ENCODE peak calls at places on chromosomes 16 and 17, in seven cellular contexts. S is activated CD8-positive, alpha-beta T cell treated with anti-CD3 and anti-CD28 coated beads, Interleukin-2, amount 10 ng/mL, durations not matched to agents 7 days and 5 days; R is cardiac muscle cell; D is brain microvascular endothelial cell; T is astrocyte of the spinal cord; X is activated B cell treated with CpG ODN at 0.5 μM for 24 hours; M is Panc1. V is an unnamed sample.

GRCh38 chr16:89089142-89089541 is 4.5 kb upstream of the ACSF3 start:
- DNase-seq in S (no peak), R (no peak), D (no peak), T (no peak), X (no peak), M (no peak), V (no peak)

GRCh38 chr16:79191933-79192332 is 408.6 kb downstream of the MAF start:
- DNase-seq in S (no peak), R (no peak), D (no peak), T (no peak), X (no peak), M (no peak), V (no peak)

GRCh38 chr17:81814748-81815645 is 11.0 kb downstream of the GCGR start:
- DNase-seq in S (no peak), R (no peak), D (no peak), T (no peak), X (no peak), M (no peak), V (no peak)

GRCh38 chr16:31253642-31254045 is 6.1 kb upstream of the ITGAM start:
- DNase-seq in S (peak; percentile 68), R (peak; percentile 10), D (no peak), T (no peak), X (no peak), M (no peak), V (no peak)

GRCh38 chr16:78022347-78022746 is at the start of gene CLEC3A:
- DNase-seq in S (no peak), R (no peak), D (no peak), T (no peak), X (no peak), M (no peak), V (no peak)

GRCh38 chr17:34706029-34706428 is 126.6 kb downstream of the TMEM132E start:
- DNase-seq in S (peak; percentile 48), R (peak; percentile 84), D (peak; percentile 2), T (peak; percentile 1), X (no peak), M (no peak), V (peak; percentile 71)

GRCh38 chr16:63890723-63891122 is 1231.1 kb downstream of the CDH11 start:
- DNase-seq in S (no peak), R (no peak), D (no peak), T (no peak), X (no peak), M (no peak), V (no peak)

GRCh38 chr16:19926449-19927390 is 42.1 kb upstream of the GPRC5B start:
- DNase-seq in S (no peak), R (no peak), D (peak; percentile 83), T (peak; percentile 77), X (no peak), M (no peak), V (peak; percentile 17)

GRCh38 chr17:29645516-29646051 is 22.9 kb upstream of the CORO6 start:
- DNase-seq in S (no peak), R (no peak), D (peak; percentile 49), T (peak; percentile 86), X (no peak), M (no peak), V (no peak)

GRCh38 chr17:31834448-31834847 is 24.6 kb downstream of the COPRS start:
- DNase-seq in S (peak; percentile 48), R (no peak), D (no peak), T (no peak), X (no peak), M (no peak), V (no peak)

GRCh38 chr16:88434746-88435145 is 18.3 kb upstream of the ZFPM1 start:
- DNase-seq in S (no peak), R (no peak), D (no peak), T (no peak), X (no peak), M (no peak), V (no peak)

GRCh38 chr16:12758031-12758669 is 45.5 kb downstream of the CPPED1 start:
- DNase-seq in S (no peak), R (peak; percentile 67), D (no peak), T (peak; percentile 6), X (no peak), M (no peak), V (no peak)

GRCh38 chr17:27975146-27976011 is 67.1 kb upstream of the NLK start:
- DNase-seq in S (no peak), R (no peak), D (no peak), T (peak; percentile 4), X (no peak), M (no peak), V (no peak)

GRCh38 chr16:50271148-50272041 is 5.0 kb downstream of the ADCY7 start:
- DNase-seq in S (no peak), R (peak; percentile 63), D (no peak), T (no peak), X (no peak), M (no peak), V (no peak)

GRCh38 chr16:22888791-22889190 is 74.8 kb downstream of the HS3ST2 start:
- DNase-seq in S (no peak), R (peak; percentile 15), D (no peak), T (no peak), X (no peak), M (no peak), V (no peak)

GRCh38 chr16:20023190-20023589 is 50.5 kb downstream of the GPR139 start:
- DNase-seq in S (no peak), R (peak; percentile 73), D (peak; percentile 2), T (peak; percentile 6), X (no peak), M (no peak), V (no peak)

GRCh38 chr17:63842173-63842539 is 329 bp downstream of the SMARCD2 start:
- DNase-seq in S (no peak), R (no peak), D (no peak), T (peak; percentile 29), X (no peak), M (no peak), V (no peak)

GRCh38 chr17:79114455-79115301 is 40.1 kb downstream of the ENGASE start:
- DNase-seq in S (no peak), R (peak; percentile 47), D (no peak), T (no peak), X (no peak), M (no peak), V (no peak)

GRCh38 chr17:63534078-63534570 is 11.0 kb downstream of the KCNH6 start:
- DNase-seq in S (no peak), R (no peak), D (no peak), T (no peak), X (no peak), M (no peak), V (no peak)